ENCODE peak calls at places on chromosomes 2 and 18, in seven cellular contexts. I, J, Q, M, A, T and V are unnamed samples.

GRCh38 chr2:96541753-96542152 is 5.2 kb downstream of the ARID5A start:
- DNase-seq in I (no peak), J (no peak), Q (no peak), M (no peak), A (no peak), T (no peak), V (no peak)

GRCh38 chr2:138707424-138708074 is 72.6 kb downstream of the NXPH2 start:
- DNase-seq in I (peak), J (no peak), Q (no peak), M (no peak), A (no peak), T (no peak), V (no peak)

GRCh38 chr2:217291259-217291658 is 431.4 kb upstream of the TNP1 start:
- DNase-seq in I (no peak), J (no peak), Q (no peak), M (no peak), A (no peak), T (no peak), V (no peak)

GRCh38 chr2:225378984-225379383 is 20.5 kb upstream of the NYAP2 start:
- DNase-seq in I (no peak), J (no peak), Q (no peak), M (no peak), A (no peak), T (no peak), V (no peak)

GRCh38 chr2:195507447-195508221 is 149.4 kb upstream of the SLC39A10 start:
- DNase-seq in I (no peak), J (no peak), Q (no peak), M (no peak), A (no peak), T (no peak), V (no peak)

GRCh38 chr18:47594063-47594462 is 336.4 kb downstream of the SMAD2 start:
- DNase-seq in I (no peak), J (no peak), Q (no peak), M (no peak), A (no peak), T (no peak), V (peak)

GRCh38 chr2:62319061-62319460 is 123.1 kb downstream of the B3GNT2 start:
- DNase-seq in I (no peak), J (no peak), Q (no peak), M (no peak), A (no peak), T (no peak), V (no peak)

GRCh38 chr2:3105814-3106569 is 271.6 kb downstream of the EIPR1 start:
- DNase-seq in I (no peak), J (no peak), Q (no peak), M (no peak), A (no peak), T (no peak), V (no peak)

GRCh38 chr18:48665654-48666053 is 126.8 kb downstream of the CTIF start:
- DNase-seq in I (no peak), J (no peak), Q (no peak), M (no peak), A (no peak), T (no peak), V (no peak)

GRCh38 chr18:64330161-64330560 is 181.3 kb upstream of the LINC00305 start:
- DNase-seq in I (peak), J (no peak), Q (no peak), M (no peak), A (no peak), T (no peak), V (peak)

GRCh38 chr2:24682357-24682756 is 110.8 kb downstream of the PTRHD1 start:
- DNase-seq in I (no peak), J (no peak), Q (no peak), M (no peak), A (no peak), T (no peak), V (peak)

GRCh38 chr2:105697781-105698449 is 46.8 kb upstream of the NCK2 start:
- DNase-seq in I (no peak), J (no peak), Q (no peak), M (no peak), A (no peak), T (no peak), V (no peak)

GRCh38 chr2:238716585-238716984 is 131.3 kb upstream of the TWIST2 start:
- DNase-seq in I (no peak), J (no peak), Q (no peak), M (no peak), A (no peak), T (no peak), V (no peak)

GRCh38 chr2:60586081-60586480 is 32.6 kb upstream of the BCL11A start:
- DNase-seq in I (peak), J (no peak), Q (peak), M (no peak), A (no peak), T (no peak), V (no peak)

GRCh38 chr2:128442891-128443302 is 124.2 kb upstream of the HS6ST1 start:
- DNase-seq in I (no peak), J (peak), Q (no peak), M (no peak), A (no peak), T (no peak), V (no peak)

GRCh38 chr2:28047698-28048097 is 157.2 kb downstream of the BABAM2 start:
- DNase-seq in I (peak), J (no peak), Q (no peak), M (no peak), A (no peak), T (no peak), V (no peak)

GRCh38 chr2:100520224-100520623 is 42.6 kb upstream of the PDCL3 start:
- DNase-seq in I (peak), J (no peak), Q (peak), M (no peak), A (no peak), T (no peak), V (no peak)

GRCh38 chr2:233379034-233379433 is 24.7 kb downstream of the DGKD start:
- DNase-seq in I (no peak), J (peak), Q (no peak), M (no peak), A (no peak), T (no peak), V (no peak)

GRCh38 chr2:88252646-88253045 is 82.5 kb downstream of the THNSL2 start:
- DNase-seq in I (no peak), J (no peak), Q (no peak), M (no peak), A (no peak), T (no peak), V (no peak)
- TF ChIP-seq CTCF in I (no peak), J (no peak), Q (no peak), M (no peak), A (no peak), T (no peak), V (no peak)

GRCh38 chr2:180143633-180144032 is 136.5 kb upstream of the CWC22 start:
- DNase-seq in I (no peak), J (no peak), Q (no peak), M (no peak), A (no peak), T (no peak), V (no peak)

GRCh38 chr2:180146541-180146940 is 139.4 kb upstream of the CWC22 start:
- DNase-seq in I (no peak), J (no peak), Q (no peak), M (no peak), A (no peak), T (no peak), V (no peak)

GRCh38 chr2:180146114-180146513 is 139.0 kb upstream of the CWC22 start:
- DNase-seq in I (no peak), J (no peak), Q (no peak), M (no peak), A (no peak), T (no peak), V (no peak)

GRCh38 chr2:180144311-180144813 is 137.3 kb upstream of the CWC22 start:
- DNase-seq in I (no peak), J (no peak), Q (no peak), M (no peak), A (no peak), T (no peak), V (no peak)

DNA sequence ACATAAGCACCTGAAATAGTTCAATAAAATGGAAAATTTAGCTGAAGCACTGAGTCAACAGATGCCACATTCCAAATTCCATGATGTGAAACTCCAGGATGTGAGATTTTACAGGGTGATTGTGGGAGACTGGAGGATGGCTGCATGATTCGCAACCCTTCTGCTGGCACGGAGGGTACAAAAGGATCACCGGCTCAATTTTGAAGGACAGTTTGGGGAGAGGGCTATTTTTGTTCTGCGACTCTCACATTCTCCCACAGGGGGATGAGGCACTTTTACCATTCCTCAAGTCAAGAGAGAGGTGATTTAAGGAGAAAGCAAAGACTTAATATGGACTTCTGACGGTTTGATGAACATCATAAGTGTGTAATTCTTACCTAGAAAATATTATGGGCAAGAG is 138.1 kb upstream of the CWC22 start:
- DNase-seq in I (no peak), J (no peak), Q (no peak), M (no peak), A (no peak), T (no peak), V (no peak)
- TF ChIP-seq CTCF in I (no peak), J (no peak), Q (no peak), M (no peak), A (no peak), T (no peak), V (no peak)

GRCh38 chr2:219881851-219882250 is 254.4 kb downstream of the SLC4A3 start:
- DNase-seq in I (no peak), J (no peak), Q (no peak), M (no peak), A (no peak), T (no peak), V (peak)

GRCh38 chr2:219887870-219888269 is 260.4 kb downstream of the SLC4A3 start:
- DNase-seq in I (no peak), J (no peak), Q (no peak), M (no peak), A (no peak), T (no peak), V (no peak)

GRCh38 chr2:219886615-219887014 is 259.2 kb downstream of the SLC4A3 start:
- DNase-seq in I (peak), J (no peak), Q (no peak), M (no peak), A (no peak), T (no peak), V (peak)
- TF ChIP-seq CTCF in I (peak), J (no peak), Q (no peak), M (no peak), A (no peak), T (no peak), V (peak)

GRCh38 chr2:132656213-132656612 is 13.8 kb downstream of the LYPD1 start:
- DNase-seq in I (no peak), J (no peak), Q (no peak), M (no peak), A (no peak), T (no peak), V (no peak)

GRCh38 chr2:132654968-132655367 is 15.0 kb downstream of the LYPD1 start:
- DNase-seq in I (peak), J (no peak), Q (no peak), M (no peak), A (no peak), T (no peak), V (no peak)

GRCh38 chr2:132646805-132647115 is 23.2 kb downstream of the LYPD1 start:
- DNase-seq in I (no peak), J (no peak), Q (no peak), M (no peak), A (no peak), T (no peak), V (no peak)

GRCh38 chr2:132652501-132652900 is 17.5 kb downstream of the LYPD1 start:
- DNase-seq in I (no peak), J (no peak), Q (no peak), M (no peak), A (no peak), T (no peak), V (peak)

GRCh38 chr2:132651115-132652099 is 18.6 kb downstream of the LYPD1 start:
- DNase-seq in I (peak), J (no peak), Q (no peak), M (no peak), A (no peak), T (no peak), V (peak)
- TF ChIP-seq CTCF in I (no peak), J (peak), Q (no peak), M (no peak), A (peak), T (no peak), V (peak)